ENCODE peak calls at places on chromosome 22, in ten cellular contexts. U is mucosa of descending colon; O is Calu3; H is stimulated activated CD8-positive, alpha-beta memory T cell treated with anti-CD3 and anti-CD28 coated beads, Interleukin-7, amount 100 ng/mL, for 48 hours; D is EH; E is left lobe of liver; L is activated T-helper 1 cell treated with Interleukin-2 at 50 U/mL for 16 hours; F is stimulated activated CD4-positive, alpha-beta T cell treated with anti-CD3 and anti-CD28 coated beads, Interleukin-1b, Interleukin-23, amount 100 ng/mL, for 24 hours; B is non-pigmented ciliary epithelial cell; V is BE2C. X is an unnamed sample.

GRCh38 chr22:26589845-26590524 is at the start of gene TPST2:
- DNase-seq in U (peak), O (peak), H (peak), D (peak), E (peak), L (peak), F (peak), B (no peak), V (peak), X (peak)

GRCh38 chr22:22547226-22547625 is 11.8 kb downstream of the PRAME start:
- DNase-seq in U (no peak), O (no peak), H (no peak), D (no peak), E (no peak), L (no peak), F (no peak), B (no peak), V (no peak), X (no peak)

GRCh38 chr22:50536231-50536630 is 6.4 kb upstream of the TYMP start:
- DNase-seq in U (no peak), O (no peak), H (no peak), D (no peak), E (no peak), L (no peak), F (no peak), B (no peak), V (no peak), X (no peak)

GRCh38 chr22:24325105-24325757 is 54.6 kb downstream of the SPECC1L start:
- DNase-seq in U (no peak), O (peak), H (no peak), D (peak), E (no peak), L (no peak), F (no peak), B (peak), V (peak), X (peak)

GRCh38 chr22:38830845-38831108 is 13.1 kb downstream of the NPTXR start:
- DNase-seq in U (no peak), O (no peak), H (no peak), D (no peak), E (no peak), L (no peak), F (no peak), B (no peak), V (no peak), X (no peak)

GRCh38 chr22:26559961-26560575 is 29.9 kb downstream of the TPST2 start:
- DNase-seq in U (no peak), O (no peak), H (no peak), D (no peak), E (no peak), L (no peak), F (no peak), B (no peak), V (no peak), X (no peak)

GRCh38 chr22:36839356-36840073 is 21.3 kb upstream of the NCF4 start:
- DNase-seq in U (no peak), O (no peak), H (no peak), D (peak), E (no peak), L (no peak), F (no peak), B (no peak), V (no peak), X (no peak)

GRCh38 chr22:25141994-25142620 is 57.6 kb upstream of the CRYBB3 start:
- DNase-seq in U (no peak), O (no peak), H (no peak), D (no peak), E (no peak), L (no peak), F (no peak), B (no peak), V (peak), X (no peak)

GRCh38 chr22:43481528-43482309 is 69.9 kb downstream of the MPPED1 start:
- DNase-seq in U (no peak), O (no peak), H (no peak), D (no peak), E (no peak), L (no peak), F (no peak), B (no peak), V (peak), X (peak)

GRCh38 chr22:23369054-23369685 is 188.9 kb downstream of the BCR start:
- DNase-seq in U (no peak), O (no peak), H (no peak), D (no peak), E (no peak), L (no peak), F (no peak), B (no peak), V (no peak), X (no peak)

GRCh38 chr22:37815593-37815992 is 7.6 kb upstream of the GALR3 start:
- DNase-seq in U (no peak), O (no peak), H (no peak), D (no peak), E (no peak), L (no peak), F (no peak), B (no peak), V (no peak), X (no peak)

GRCh38 chr22:33409134-33409533 is 351.0 kb upstream of the SYN3 start:
- DNase-seq in U (no peak), O (no peak), H (no peak), D (no peak), E (no peak), L (no peak), F (no peak), B (no peak), V (no peak), X (no peak)

GRCh38 chr22:41816241-41816640 is 15.8 kb downstream of the CCDC134 start:
- DNase-seq in U (no peak), O (no peak), H (no peak), D (no peak), E (no peak), L (no peak), F (no peak), B (no peak), V (no peak), X (no peak)

GRCh38 chr22:25067851-25068421 is 115.4 kb downstream of the KIAA1671 start:
- DNase-seq in U (peak), O (no peak), H (peak), D (no peak), E (no peak), L (peak), F (no peak), B (no peak), V (peak), X (no peak)

X was measured in HuH-7.